ENCODE peak calls at places on chromosome 1, in four cellular contexts. V is HL-60, O is K562, T is GM12878. H is an unnamed sample.

GRCh38 chr1:18877282-18877681 is 17.8 kb upstream of the TAS1R2 start:
- DNase-seq in T (no peak), O (no peak), V (no peak), H (no peak)

GRCh38 chr1:226676381-226676780 is 62.7 kb downstream of the ITPKB start:
- DNase-seq in O (no peak), V (no peak), T (no peak), H (no peak)

GRCh38 chr1:39381839-39382238 is 109.6 kb upstream of the BMP8A start:
- DNase-seq in T (no peak), O (no peak), V (no peak), H (no peak)

GRCh38 chr1:245691897-245692296 is 537.1 kb downstream of the KIF26B start:
- DNase-seq in T (no peak), O (no peak), V (no peak), H (no peak)

GRCh38 chr1:21852282-21853129 is 40.4 kb downstream of the LDLRAD2 start:
- DNase-seq in O (no peak), V (peak), T (peak), H (peak)

GRCh38 chr1:34057751-34058150 is 107.3 kb downstream of the CSMD2 start:
- DNase-seq in O (no peak), V (no peak), T (no peak), H (no peak)

GRCh38 chr1:78176448-78176847 is 130.7 kb downstream of the GIPC2 start:
- DNase-seq in O (no peak), V (no peak), T (no peak), H (no peak)

GRCh38 chr1:36217667-36218066 is 6.6 kb upstream of the THRAP3 start:
- DNase-seq in V (no peak), O (peak), T (no peak), H (no peak)

GRCh38 chr1:234579967-234580366 is 30.0 kb downstream of the IRF2BP2 start:
- DNase-seq in O (peak), V (no peak), T (no peak), H (no peak)

GRCh38 chr1:156497743-156498446 is 2.7 kb downstream of the MEF2D start:
- DNase-seq in V (peak), T (no peak), O (peak), H (no peak)

GRCh38 chr1:17569200-17570139 is 30.0 kb downstream of the ARHGEF10L start:
- DNase-seq in V (peak), T (no peak), O (peak), H (no peak)

GRCh38 chr1:13828454-13829151 is 128.6 kb downstream of the PRDM2 start:
- DNase-seq in V (no peak), T (no peak), O (peak), H (peak)

GRCh38 chr1:12015001-12015491 is 4.3 kb upstream of the MIIP start:
- DNase-seq in O (peak), T (no peak), V (no peak), H (no peak)

DNA sequence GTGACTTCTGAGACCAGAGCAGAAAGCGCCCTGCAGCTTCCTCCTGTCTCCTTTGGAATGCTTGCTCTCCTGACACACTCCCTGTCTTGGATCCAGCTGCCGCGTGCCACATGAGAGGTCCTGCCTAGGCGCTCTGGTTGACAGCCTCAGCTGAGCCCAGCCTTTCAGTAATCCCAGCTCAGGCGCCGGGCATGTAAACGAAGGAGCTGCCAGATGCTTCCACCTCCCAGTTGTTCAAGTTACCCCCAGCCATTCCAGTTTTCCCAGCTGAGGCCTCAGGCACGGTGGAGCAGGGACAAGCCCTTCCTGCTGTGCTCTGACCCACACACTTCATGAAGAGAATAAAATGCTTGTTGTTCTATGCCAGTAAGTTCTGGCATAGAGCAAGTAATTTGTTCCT is 14.3 kb upstream of the CD34 start:
- DNase-seq in O (no peak), T (no peak), V (no peak), H (no peak)
- TF ChIP-seq SPI1 in O (no peak), T (no peak), V (no peak), H (no peak)

DNA sequence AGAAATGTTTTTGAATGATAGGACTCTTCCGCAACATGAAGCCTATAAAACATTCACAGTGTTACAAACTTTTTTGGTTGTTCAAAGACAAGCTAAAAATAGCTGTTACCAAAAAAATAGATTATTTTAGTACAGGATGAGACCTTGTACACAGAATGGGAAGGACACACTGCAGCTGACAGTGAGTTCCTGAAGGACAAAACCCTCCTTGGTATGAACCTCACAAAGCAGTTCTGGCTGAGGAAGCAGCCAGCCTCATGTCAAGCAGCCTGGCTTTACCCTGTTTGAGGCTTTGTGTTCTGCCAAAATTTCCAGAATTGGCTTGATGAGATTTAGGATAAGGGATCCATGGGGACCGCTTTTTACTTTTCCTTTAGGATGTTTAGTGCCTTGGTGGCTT is 93.7 kb downstream of the RGL1 start:
- DNase-seq in T (no peak), V (no peak), O (no peak), H (no peak)
- TF ChIP-seq SPI1 in T (no peak), V (no peak), O (no peak), H (no peak)

DNA sequence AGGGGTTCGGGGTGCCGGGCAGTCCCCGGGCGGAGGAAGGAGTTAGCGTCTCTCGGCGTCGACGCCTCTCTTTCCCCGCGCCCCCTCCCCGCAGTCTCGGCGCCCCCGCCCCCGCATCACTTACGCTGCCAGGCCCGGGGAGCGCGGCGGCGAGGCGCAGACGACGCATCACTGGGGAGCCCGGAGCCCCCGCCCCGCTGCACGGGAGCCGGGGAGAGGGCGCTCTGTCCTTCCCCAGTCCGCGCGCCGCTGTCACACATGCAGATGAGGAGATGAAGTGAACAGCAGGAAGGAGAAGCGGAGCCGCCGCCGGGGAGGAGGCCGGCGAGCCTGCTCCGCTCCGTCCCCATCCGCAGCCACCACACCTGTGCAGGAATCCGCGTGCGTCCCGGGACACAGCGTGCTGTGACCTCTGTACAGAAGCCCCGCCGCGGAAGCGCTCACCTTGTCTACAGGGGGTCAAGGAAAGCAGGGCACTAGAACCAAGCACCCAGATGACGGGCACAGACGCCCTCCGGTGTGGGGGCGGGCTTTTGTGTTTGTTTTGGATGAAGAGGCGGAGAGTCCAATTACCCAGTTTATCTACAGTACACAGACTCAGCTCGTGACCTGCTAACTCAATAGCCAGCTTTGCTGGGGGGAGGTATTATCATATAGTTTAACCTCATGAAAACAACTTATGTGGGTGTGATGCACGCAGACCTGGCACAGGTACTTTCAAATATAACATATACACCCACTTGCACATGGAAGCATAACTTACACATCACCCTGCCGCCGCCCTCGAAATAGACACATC is 12.5 kb downstream of the KLHDC8A start:
- DNase-seq in T (no peak), O (peak), V (no peak), H (no peak)
- TF ChIP-seq SPI1 in T (no peak), O (no peak), V (no peak), H (no peak)

DNA sequence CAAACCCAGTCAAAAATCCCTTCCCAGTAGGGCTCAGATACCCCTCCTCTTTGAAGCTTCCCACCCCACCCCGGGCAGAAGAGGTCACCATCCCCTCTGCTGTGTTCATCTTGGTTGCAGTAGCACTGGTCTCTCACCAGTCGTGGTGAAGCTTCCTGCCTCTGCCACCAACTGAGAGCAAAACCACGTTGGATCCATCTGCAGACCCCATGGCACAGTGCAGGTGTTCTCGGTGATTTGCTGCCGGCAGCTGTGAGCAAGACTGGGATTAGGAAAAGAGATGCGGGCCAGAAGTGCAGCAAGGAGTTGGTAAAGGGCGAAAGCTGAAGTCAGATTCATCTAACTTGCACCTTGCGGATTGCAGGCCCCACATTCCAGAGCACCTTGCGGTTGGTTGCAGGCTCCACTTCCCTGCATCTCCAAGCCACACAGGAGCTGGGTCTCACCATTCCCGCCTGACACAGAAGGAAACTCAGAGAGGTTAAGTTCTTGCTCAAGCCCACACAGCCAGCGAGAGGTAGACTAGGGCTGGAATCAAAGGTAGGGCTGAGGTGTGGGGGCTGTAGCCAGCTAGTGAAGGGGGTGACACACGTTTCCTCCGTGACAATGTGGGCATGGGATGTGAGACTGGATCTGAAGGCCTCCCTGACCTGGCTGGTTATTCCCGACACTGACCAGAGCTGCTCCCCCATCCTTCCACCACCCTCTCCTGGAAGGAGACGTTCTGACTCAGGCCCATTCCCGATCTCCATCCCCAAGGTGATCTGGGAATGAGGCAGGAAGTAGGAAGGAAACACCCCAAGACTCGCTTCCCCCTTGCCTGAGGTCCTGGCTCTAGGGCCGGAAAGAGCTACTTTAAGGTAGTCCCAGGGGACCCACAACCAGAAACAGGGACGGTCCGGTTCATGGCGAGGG is 3.3 kb upstream of the FAM110D start:
- DNase-seq in O (no peak), T (no peak), V (no peak), H (no peak)
- TF ChIP-seq SPI1 in O (no peak), T (no peak), V (no peak), H (no peak)

H was measured in GM12891.